ENCODE peak calls at places on chromosomes 4 and X, in nine cellular contexts. One of them, this sample, is unnamed.
A peak's percentile ranks its signal among the peaks of the same experiment; 100 is the strongest.

GRCh38 chrX:12988797-12989196 is 13.9 kb downstream of the TMSB4X start:
- DNase-seq in HCT116: peak; percentile 60
- DNase-seq in SK-N-SH: no peak
- DNase-seq in GM23338: no peak
- DNase-seq in HepG2: peak; percentile 73
- DNase-seq in K562: peak; percentile 20
- DNase-seq in A549: peak; percentile 57
- DNase-seq in HL-60: no peak
- DNase-seq in Panc1: no peak
- DNase-seq in this sample: no peak

GRCh38 chr4:158850800-158851644 is 82.2 kb downstream of the FNIP2 start:
- DNase-seq in HCT116: peak; percentile 15
- DNase-seq in SK-N-SH: peak; percentile 41
- DNase-seq in GM23338: peak; percentile 48
- DNase-seq in HepG2: no peak
- DNase-seq in K562: peak; percentile 35
- DNase-seq in A549: no peak
- DNase-seq in HL-60: no peak
- DNase-seq in Panc1: no peak
- DNase-seq in this sample: no peak

GRCh38 chr4:185039508-185040273 is 21.4 kb downstream of the HELT start:
- DNase-seq in HCT116: peak; percentile 62
- DNase-seq in SK-N-SH: peak; percentile 74
- DNase-seq in GM23338: peak; percentile 84
- DNase-seq in HepG2: peak; percentile 30
- DNase-seq in K562: peak; percentile 72
- DNase-seq in A549: peak; percentile 66
- DNase-seq in HL-60: peak; percentile 76
- DNase-seq in Panc1: peak; percentile 41
- DNase-seq in this sample: peak; percentile 23

GRCh38 chr4:141329174-141329569 is 108.5 kb downstream of the ZNF330 start:
- DNase-seq in HCT116: no peak
- DNase-seq in SK-N-SH: no peak
- DNase-seq in GM23338: no peak
- DNase-seq in HepG2: no peak
- DNase-seq in K562: no peak
- DNase-seq in A549: no peak
- DNase-seq in HL-60: peak; percentile 29
- DNase-seq in Panc1: no peak
- DNase-seq in this sample: no peak

GRCh38 chrX:117538441-117539418 is 577.9 kb downstream of the KLHL13 start:
- DNase-seq in HCT116: no peak
- DNase-seq in SK-N-SH: no peak
- DNase-seq in GM23338: no peak
- DNase-seq in HepG2: no peak
- DNase-seq in K562: no peak
- DNase-seq in A549: no peak
- DNase-seq in HL-60: no peak
- DNase-seq in Panc1: no peak
- DNase-seq in this sample: no peak

GRCh38 chr4:78566834-78567501 is 15.4 kb downstream of the ANXA3 start:
- DNase-seq in HCT116: no peak
- DNase-seq in SK-N-SH: no peak
- DNase-seq in GM23338: no peak
- DNase-seq in HepG2: no peak
- DNase-seq in K562: no peak
- DNase-seq in A549: no peak
- DNase-seq in HL-60: no peak
- DNase-seq in Panc1: no peak
- DNase-seq in this sample: peak; percentile 57

GRCh38 chr4:35963383-35963782 is 280.9 kb downstream of the ARAP2 start:
- DNase-seq in HCT116: no peak
- DNase-seq in SK-N-SH: no peak
- DNase-seq in GM23338: no peak
- DNase-seq in HepG2: no peak
- DNase-seq in K562: no peak
- DNase-seq in A549: no peak
- DNase-seq in HL-60: no peak
- DNase-seq in Panc1: no peak
- DNase-seq in this sample: no peak

GRCh38 chr4:168524006-168524405 is 27.2 kb downstream of the PALLD start:
- DNase-seq in HCT116: no peak
- DNase-seq in SK-N-SH: no peak
- DNase-seq in GM23338: no peak
- DNase-seq in HepG2: no peak
- DNase-seq in K562: no peak
- DNase-seq in A549: no peak
- DNase-seq in HL-60: no peak
- DNase-seq in Panc1: no peak
- DNase-seq in this sample: no peak

GRCh38 chr4:70948665-70949284 is 44.7 kb upstream of the DCK start:
- DNase-seq in HCT116: no peak
- DNase-seq in SK-N-SH: no peak
- DNase-seq in GM23338: no peak
- DNase-seq in HepG2: no peak
- DNase-seq in K562: no peak
- DNase-seq in A549: no peak
- DNase-seq in HL-60: peak; percentile 30
- DNase-seq in Panc1: no peak
- DNase-seq in this sample: no peak

GRCh38 chr4:122045533-122045932 is 93.7 kb upstream of the TRPC3 start:
- DNase-seq in HCT116: peak; percentile 62
- DNase-seq in SK-N-SH: peak; percentile 3
- DNase-seq in GM23338: no peak
- DNase-seq in HepG2: peak; percentile 4
- DNase-seq in K562: no peak
- DNase-seq in A549: no peak
- DNase-seq in HL-60: peak; percentile 10
- DNase-seq in Panc1: no peak
- DNase-seq in this sample: no peak

DNA sequence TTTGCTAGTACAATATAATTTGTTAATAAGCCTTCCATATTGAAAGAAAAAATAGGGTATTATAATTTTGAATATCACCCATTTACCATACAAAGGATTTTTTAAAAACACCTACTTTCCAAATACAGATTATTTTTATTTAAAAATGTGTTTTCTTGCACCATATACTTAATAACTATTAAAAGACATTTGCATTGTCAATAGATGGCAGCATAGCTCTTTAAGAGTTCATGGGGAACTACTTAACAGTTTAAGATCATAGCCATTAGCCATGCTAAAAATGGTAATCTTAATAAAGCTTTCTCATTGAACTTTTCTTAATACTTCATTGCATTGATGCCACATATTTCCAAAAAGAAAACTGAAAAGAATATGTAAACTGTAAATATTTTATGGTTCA is 1995.9 kb downstream of the C4orf33 start:
- DNase-seq in HCT116: peak; percentile 48
- DNase-seq in SK-N-SH: peak; percentile 1
- DNase-seq in GM23338: peak; percentile 74
- DNase-seq in HepG2: peak; percentile 19
- DNase-seq in K562: no peak
- DNase-seq in A549: no peak
- DNase-seq in HL-60: no peak
- DNase-seq in Panc1: no peak
- DNase-seq in this sample: no peak
- TF ChIP-seq REST in HCT116: no peak
- TF ChIP-seq REST in SK-N-SH: no peak
- TF ChIP-seq REST in GM23338: no peak
- TF ChIP-seq REST in HepG2: no peak
- TF ChIP-seq REST in K562: no peak
- TF ChIP-seq REST in A549: no peak
- TF ChIP-seq REST in HL-60: no peak
- TF ChIP-seq REST in Panc1: no peak
- TF ChIP-seq REST in this sample: no peak

GRCh38 chr4:152962160-152962559 is 26.0 kb downstream of the FHDC1 start:
- DNase-seq in HCT116: no peak
- DNase-seq in SK-N-SH: no peak
- DNase-seq in GM23338: no peak
- DNase-seq in HepG2: no peak
- DNase-seq in K562: no peak
- DNase-seq in A549: no peak
- DNase-seq in HL-60: no peak
- DNase-seq in Panc1: no peak
- DNase-seq in this sample: no peak

GRCh38 chr4:152965614-152966013 is 29.5 kb downstream of the FHDC1 start:
- DNase-seq in HCT116: no peak
- DNase-seq in SK-N-SH: peak; percentile 53
- DNase-seq in GM23338: no peak
- DNase-seq in HepG2: no peak
- DNase-seq in K562: no peak
- DNase-seq in A549: no peak
- DNase-seq in HL-60: no peak
- DNase-seq in Panc1: no peak
- DNase-seq in this sample: no peak

GRCh38 chr4:152959080-152959479 is 23.0 kb downstream of the FHDC1 start:
- DNase-seq in HCT116: no peak
- DNase-seq in SK-N-SH: no peak
- DNase-seq in GM23338: no peak
- DNase-seq in HepG2: peak; percentile 36
- DNase-seq in K562: no peak
- DNase-seq in A549: no peak
- DNase-seq in HL-60: no peak
- DNase-seq in Panc1: no peak
- DNase-seq in this sample: no peak

GRCh38 chr4:152961041-152961751 is 25.1 kb downstream of the FHDC1 start:
- DNase-seq in HCT116: no peak
- DNase-seq in SK-N-SH: no peak
- DNase-seq in GM23338: no peak
- DNase-seq in HepG2: no peak
- DNase-seq in K562: no peak
- DNase-seq in A549: no peak
- DNase-seq in HL-60: no peak
- DNase-seq in Panc1: no peak
- DNase-seq in this sample: no peak

GRCh38 chr4:152961752-152962117 is 25.6 kb downstream of the FHDC1 start:
- DNase-seq in HCT116: no peak
- DNase-seq in SK-N-SH: no peak
- DNase-seq in GM23338: no peak
- DNase-seq in HepG2: no peak
- DNase-seq in K562: no peak
- DNase-seq in A549: no peak
- DNase-seq in HL-60: no peak
- DNase-seq in Panc1: no peak
- DNase-seq in this sample: no peak
- TF ChIP-seq REST in HCT116: no peak
- TF ChIP-seq REST in SK-N-SH: no peak
- TF ChIP-seq REST in GM23338: no peak
- TF ChIP-seq REST in HepG2: no peak
- TF ChIP-seq REST in K562: no peak
- TF ChIP-seq REST in A549: no peak
- TF ChIP-seq REST in HL-60: no peak
- TF ChIP-seq REST in Panc1: no peak
- TF ChIP-seq REST in this sample: no peak

DNA sequence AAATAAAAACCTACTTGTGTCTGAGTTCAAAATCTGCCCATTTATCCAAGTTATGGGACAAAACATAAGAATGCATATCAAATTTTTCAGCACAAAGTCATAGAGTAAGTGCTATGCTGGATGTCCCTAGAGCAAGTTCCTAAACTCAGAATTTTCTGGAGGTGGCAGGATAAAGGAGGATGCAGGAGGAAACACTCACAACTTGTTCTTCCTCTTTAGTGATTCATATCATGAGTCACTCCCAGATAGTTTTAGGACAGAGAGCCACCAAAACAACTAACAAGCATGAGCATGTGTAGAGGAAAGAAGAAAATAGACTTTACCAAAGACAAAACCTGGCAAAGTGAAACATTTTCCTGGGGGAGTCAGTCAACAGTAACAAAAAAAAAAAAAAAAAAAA is 302.7 kb downstream of the KCTD8 start:
- DNase-seq in HCT116: no peak
- DNase-seq in SK-N-SH: no peak
- DNase-seq in GM23338: no peak
- DNase-seq in HepG2: no peak
- DNase-seq in K562: no peak
- DNase-seq in A549: no peak
- DNase-seq in HL-60: no peak
- DNase-seq in Panc1: no peak
- DNase-seq in this sample: no peak
- TF ChIP-seq REST in HCT116: no peak
- TF ChIP-seq REST in SK-N-SH: no peak
- TF ChIP-seq REST in GM23338: no peak
- TF ChIP-seq REST in HepG2: no peak
- TF ChIP-seq REST in K562: no peak
- TF ChIP-seq REST in A549: no peak
- TF ChIP-seq REST in HL-60: no peak
- TF ChIP-seq REST in Panc1: no peak
- TF ChIP-seq REST in this sample: no peak

GRCh38 chrX:43953218-43953617 is 20.0 kb downstream of the NDP start:
- DNase-seq in HCT116: no peak
- DNase-seq in SK-N-SH: no peak
- DNase-seq in GM23338: no peak
- DNase-seq in HepG2: no peak
- DNase-seq in K562: no peak
- DNase-seq in A549: no peak
- DNase-seq in HL-60: no peak
- DNase-seq in Panc1: no peak
- DNase-seq in this sample: no peak

DNA sequence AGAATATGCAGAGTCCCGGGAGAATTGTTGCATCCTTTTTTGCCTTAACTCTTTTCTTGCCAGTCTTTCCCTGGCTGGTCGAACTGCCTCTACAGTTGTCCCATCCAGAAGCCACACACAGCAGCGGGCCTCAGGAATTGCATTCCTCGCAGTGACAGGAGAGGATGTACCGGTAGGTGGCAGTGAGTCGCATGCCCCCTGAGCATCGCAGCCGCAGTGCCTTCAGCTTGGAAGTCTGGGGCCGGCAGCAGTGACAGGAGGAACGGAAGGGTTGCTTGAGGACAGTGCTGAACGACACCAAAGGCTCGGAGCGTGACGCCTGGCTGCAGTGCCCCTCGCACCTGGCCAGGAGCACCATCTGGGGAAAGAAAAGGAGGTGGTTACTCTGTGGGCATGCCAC is 23.5 kb downstream of the NDP start:
- DNase-seq in HCT116: peak; percentile 28
- DNase-seq in SK-N-SH: no peak
- DNase-seq in GM23338: peak; percentile 74
- DNase-seq in HepG2: peak; percentile 10
- DNase-seq in K562: no peak
- DNase-seq in A549: peak; percentile 40
- DNase-seq in HL-60: no peak
- DNase-seq in Panc1: no peak
- DNase-seq in this sample: no peak
- TF ChIP-seq REST in HCT116: no peak
- TF ChIP-seq REST in SK-N-SH: no peak
- TF ChIP-seq REST in GM23338: no peak
- TF ChIP-seq REST in HepG2: no peak
- TF ChIP-seq REST in K562: no peak
- TF ChIP-seq REST in A549: no peak
- TF ChIP-seq REST in HL-60: no peak
- TF ChIP-seq REST in Panc1: no peak
- TF ChIP-seq REST in this sample: no peak